ENCODE peak calls at places on chromosomes 2 and 18, in six cellular contexts. J is activated naive CD8-positive, alpha-beta T cell treated with anti-CD3 and anti-CD28 coated beads for 36 hours; T is SK-MEL-5; R is AG04450; G is cardiac septum; K is C1 segment of cervical spinal cord. N is an unnamed sample.

GRCh38 chr18:60445341-60445740 is 72.8 kb upstream of the MC4R start:
- DNase-seq in K (no peak), T (no peak), G (no peak), J (no peak), R (no peak), N (no peak)

GRCh38 chr2:220219371-220219770 is 591.9 kb downstream of the SLC4A3 start:
- DNase-seq in K (no peak), R (no peak), J (no peak), G (no peak), T (no peak), N (peak; percentile 5)

GRCh38 chr2:193373139-193373538 is 1178.4 kb upstream of the TMEFF2 start:
- DNase-seq in R (no peak), K (no peak), G (no peak), J (no peak), T (no peak), N (no peak)

GRCh38 chr18:55353391-55353790 is 234.6 kb downstream of the TCF4 start:
- DNase-seq in G (no peak), J (no peak), R (no peak), K (no peak), T (no peak), N (no peak)

GRCh38 chr2:84904717-84905174 is 710 bp upstream of the TMSB10 start:
- DNase-seq in T (peak; percentile 82), K (no peak), G (peak; percentile 90), J (peak; percentile 59), R (no peak), N (peak; percentile 82)

GRCh38 chr2:163123526-163123925 is 285.0 kb upstream of the KCNH7 start:
- DNase-seq in J (no peak), K (no peak), R (no peak), G (no peak), T (no peak), N (no peak)

GRCh38 chr2:222796413-222797103 is 64.3 kb upstream of the ACSL3 start:
- DNase-seq in J (no peak), K (no peak), T (no peak), G (no peak), R (no peak), N (no peak)

GRCh38 chr2:69356471-69356870 is 30.6 kb downstream of the GFPT1 start:
- DNase-seq in J (no peak), K (no peak), G (no peak), R (no peak), T (no peak), N (no peak)

GRCh38 chr2:63345285-63345633 is 243.0 kb downstream of the WDPCP start:
- DNase-seq in R (no peak), K (no peak), G (no peak), J (no peak), T (no peak), N (no peak)

GRCh38 chr2:37306024-37306423 is 18.6 kb downstream of the PRKD3 start:
- DNase-seq in T (no peak), G (no peak), R (no peak), J (no peak), K (no peak), N (no peak)

GRCh38 chr18:24076950-24077349 is 61.9 kb upstream of the CABYR start:
- DNase-seq in T (no peak), G (no peak), J (no peak), R (no peak), K (no peak), N (no peak)

GRCh38 chr2:153497938-153498629 is 19.5 kb upstream of the RPRM start:
- DNase-seq in R (no peak), K (no peak), G (no peak), T (peak; percentile 3), J (no peak), N (no peak)

GRCh38 chr18:76528477-76529432 is 33.7 kb upstream of the ZNF516 start:
- DNase-seq in K (no peak), T (no peak), J (peak; percentile 25), G (no peak), R (peak; percentile 55), N (peak; percentile 46)

GRCh38 chr18:74499633-74500032 is 3.5 kb downstream of the CNDP2 start:
- DNase-seq in T (no peak), K (no peak), G (peak; percentile 93), R (no peak), J (peak; percentile 65), N (no peak)

GRCh38 chr2:107595749-107596148 is 230.9 kb upstream of the RGPD4 start:
- DNase-seq in G (no peak), T (peak; percentile 55), K (no peak), J (no peak), R (peak; percentile 45), N (no peak)

GRCh38 chr2:215427585-215427984 is 8.3 kb downstream of the FN1 start:
- DNase-seq in G (no peak), T (no peak), J (no peak), K (no peak), R (no peak), N (no peak)

GRCh38 chr18:56975276-56975675 is 171.6 kb upstream of the BOD1L2 start:
- DNase-seq in T (no peak), G (no peak), K (no peak), R (no peak), J (no peak), N (no peak)

GRCh38 chr18:48161911-48162698 is 231.6 kb upstream of the SMAD2 start:
- DNase-seq in T (peak; percentile 9), G (peak; percentile 79), J (no peak), R (no peak), K (no peak), N (peak; percentile 30)

GRCh38 chr18:45227004-45227403 is 388.3 kb upstream of the SLC14A2 start:
- DNase-seq in J (no peak), G (no peak), R (no peak), T (no peak), K (no peak), N (no peak)

GRCh38 chr2:206218792-206219509 is 55.5 kb upstream of the ZDBF2 start:
- DNase-seq in R (no peak), T (peak; percentile 37), K (no peak), G (no peak), J (no peak), N (no peak)

GRCh38 chr2:102664439-102665042 is 45.2 kb downstream of the SLC9A2 start:
- DNase-seq in K (no peak), R (no peak), T (no peak), J (peak; percentile 47), G (no peak), N (peak; percentile 97)

GRCh38 chr2:9914384-9915065 is 37.0 kb upstream of the GRHL1 start:
- DNase-seq in J (peak; percentile 37), R (peak; percentile 60), T (peak; percentile 71), G (no peak), K (no peak), N (peak; percentile 72)

GRCh38 chr2:178482437-178482836 is 2.2 kb downstream of the PLEKHA3 start:
- DNase-seq in T (no peak), J (no peak), R (no peak), K (no peak), G (no peak), N (peak; percentile 17)

GRCh38 chr2:172247203-172247602 is 144.5 kb upstream of the DLX2 start:
- DNase-seq in J (no peak), T (no peak), G (no peak), R (no peak), K (no peak), N (no peak)

GRCh38 chr18:14999085-14999975 is 251.4 kb downstream of the ANKRD30B start:
- DNase-seq in R (no peak), K (no peak), G (no peak), T (no peak), J (no peak), N (no peak)

GRCh38 chr2:133566967-133567645 is 1.2 kb downstream of the NCKAP5 start:
- DNase-seq in J (no peak), T (no peak), G (peak; percentile 84), K (no peak), R (peak; percentile 68), N (peak; percentile 28)

GRCh38 chr2:117336496-117336895 is 478.0 kb upstream of the DDX18 start:
- DNase-seq in R (no peak), K (no peak), J (no peak), G (no peak), T (no peak), N (no peak)

GRCh38 chr2:120108049-120108448 is 95.2 kb downstream of the EPB41L5 start:
- DNase-seq in T (no peak), J (no peak), K (no peak), G (no peak), R (peak; percentile 16), N (no peak)

GRCh38 chr2:98479959-98480524 is 35.4 kb downstream of the INPP4A start:
- DNase-seq in J (peak; percentile 59), K (no peak), T (no peak), R (no peak), G (no peak), N (no peak)

GRCh38 chr18:62925031-62925688 is 209.8 kb downstream of the PHLPP1 start:
- DNase-seq in T (no peak), G (no peak), J (no peak), R (no peak), K (no peak), N (no peak)

GRCh38 chr2:37746883-37747282 is 75.4 kb upstream of the CDC42EP3 start:
- DNase-seq in J (no peak), K (no peak), R (no peak), T (no peak), G (no peak), N (no peak)

GRCh38 chr18:72460210-72460680 is 83.9 kb downstream of the CBLN2 start:
- DNase-seq in G (no peak), J (no peak), R (no peak), K (no peak), T (no peak), N (no peak)

GRCh38 chr18:77218642-77219041 is 31.0 kb upstream of the GALR1 start:
- DNase-seq in K (no peak), R (no peak), T (no peak), J (no peak), G (no peak), N (no peak)

GRCh38 chr18:37375181-37375580 is 190.4 kb downstream of the CELF4 start:
- DNase-seq in R (no peak), G (no peak), T (no peak), J (no peak), K (no peak), N (no peak)

N was measured in SW480.